ENCODE peak calls at places on chromosomes 3 and 15, in five cellular contexts. N, A, F, L and Y are unnamed samples.

GRCh38 chr3:146431240-146431639 is 38.1 kb downstream of the PLSCR2 start:
- DNase-seq in N (no peak), F (no peak), L (no peak), A (no peak), Y (no peak)

GRCh38 chr3:12309716-12310115 is 20.8 kb downstream of the PPARG start:
- DNase-seq in N (no peak), L (no peak), F (no peak), A (no peak), Y (no peak)

GRCh38 chr3:153840487-153840886 is 280.7 kb upstream of the ARHGEF26 start:
- DNase-seq in N (no peak), F (no peak), L (no peak), A (no peak), Y (no peak)

GRCh38 chr3:25156526-25157075 is 271.5 kb upstream of the RARB start:
- DNase-seq in N (no peak), A (peak; percentile 70), L (no peak), F (no peak), Y (no peak)

GRCh38 chr3:48026098-48026497 is 9.9 kb upstream of the MAP4 start:
- DNase-seq in L (no peak), A (no peak), N (no peak), F (no peak), Y (no peak)

GRCh38 chr3:38472342-38472741 is 18.7 kb downstream of the ACVR2B start:
- DNase-seq in F (no peak), N (no peak), L (no peak), A (no peak), Y (no peak)

GRCh38 chr15:43903864-43904290 is 77.1 kb downstream of the WDR76 start:
- DNase-seq in L (no peak), N (peak; percentile 70), F (peak; percentile 53), A (peak; percentile 90), Y (peak; percentile 77)

GRCh38 chr3:134624537-134625287 is 26.1 kb downstream of the KY start:
- DNase-seq in F (no peak), N (no peak), A (no peak), L (no peak), Y (no peak)

GRCh38 chr3:14885307-14885706 is 62.1 kb upstream of the NR2C2 start:
- DNase-seq in A (no peak), L (no peak), N (no peak), F (no peak), Y (no peak)

GRCh38 chr3:58010562-58010961 is 2.3 kb downstream of the FLNB start:
- DNase-seq in A (no peak), F (no peak), L (no peak), N (no peak), Y (no peak)

GRCh38 chr3:58009026-58009748 is 965 bp downstream of the FLNB start:
- DNase-seq in N (no peak), L (peak; percentile 27), A (peak; percentile 41), F (no peak), Y (no peak)

GRCh38 chr3:58011580-58011979 is 3.4 kb downstream of the FLNB start:
- DNase-seq in N (no peak), F (no peak), L (no peak), A (no peak), Y (no peak)

GRCh38 chr3:58008140-58009025 is at the start of gene FLNB:
- DNase-seq in A (peak; percentile 91), N (peak; percentile 73), L (peak; percentile 81), F (peak; percentile 77), Y (peak; percentile 87)

GRCh38 chr3:58009749-58010535 is 1.7 kb downstream of the FLNB start:
- DNase-seq in F (no peak), A (no peak), N (no peak), L (no peak), Y (no peak)
- TF ChIP-seq CTCF in F (no peak), A (no peak), N (no peak), L (no peak), Y (no peak)

GRCh38 chr3:113894927-113895326 is 52.9 kb upstream of the ZDHHC23 start:
- DNase-seq in F (no peak), A (no peak), L (no peak), N (no peak), Y (no peak)

GRCh38 chr3:113885050-113885449 is 46.5 kb downstream of the GRAMD1C start:
- DNase-seq in N (no peak), F (no peak), L (no peak), A (no peak), Y (no peak)

GRCh38 chr3:113895964-113896363 is 51.8 kb upstream of the ZDHHC23 start:
- DNase-seq in A (no peak), L (no peak), N (no peak), F (no peak), Y (no peak)

DNA sequence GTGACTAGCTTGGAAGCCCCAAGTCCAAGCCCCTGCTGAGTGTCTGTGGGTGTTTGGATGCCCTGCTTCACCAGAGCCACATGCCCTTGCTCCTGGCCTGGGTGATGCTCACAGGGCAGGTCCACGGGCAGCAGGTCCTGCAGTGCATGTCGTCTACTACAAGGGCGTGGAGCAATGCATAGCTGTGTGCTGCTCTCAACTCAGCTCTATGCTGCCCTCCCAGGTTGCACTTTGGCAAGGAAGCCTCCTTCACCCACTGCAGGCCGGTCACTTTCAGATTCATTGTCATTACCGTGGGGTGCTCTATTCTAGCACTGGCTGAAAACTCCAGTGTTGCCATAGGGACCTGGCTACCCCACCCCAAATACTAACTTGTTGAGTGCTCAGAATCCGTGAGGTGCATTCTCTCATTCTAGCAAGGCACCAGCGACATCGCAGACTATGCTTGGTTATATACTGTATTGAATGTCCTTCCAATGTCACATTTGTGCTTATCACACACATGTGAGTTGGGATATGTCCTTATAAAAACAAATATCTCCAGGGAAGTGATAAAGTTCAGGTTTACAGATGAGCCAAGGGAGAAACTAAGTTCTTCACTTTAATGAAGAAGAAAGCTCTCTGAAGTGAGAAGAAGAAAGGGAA is 51.8 kb downstream of the GRAMD1C start:
- DNase-seq in A (peak; percentile 4), N (peak; percentile 4), L (no peak), F (no peak), Y (no peak)
- TF ChIP-seq CTCF in A (no peak), N (no peak), L (no peak), F (no peak), Y (no peak)

GRCh38 chr3:188690076-188690475 is 481.7 kb upstream of the TPRG1 start:
- DNase-seq in N (no peak), F (no peak), A (no peak), L (no peak), Y (no peak)

GRCh38 chr3:188689101-188689574 is 482.6 kb upstream of the TPRG1 start:
- DNase-seq in A (no peak), F (no peak), L (no peak), N (no peak), Y (no peak)

GRCh38 chr3:188685789-188686188 is 486.0 kb upstream of the TPRG1 start:
- DNase-seq in F (no peak), L (no peak), N (no peak), A (no peak), Y (no peak)

GRCh38 chr3:188686319-188686718 is 485.5 kb upstream of the TPRG1 start:
- DNase-seq in L (no peak), N (peak; percentile 5), A (no peak), F (no peak), Y (no peak)

DNA sequence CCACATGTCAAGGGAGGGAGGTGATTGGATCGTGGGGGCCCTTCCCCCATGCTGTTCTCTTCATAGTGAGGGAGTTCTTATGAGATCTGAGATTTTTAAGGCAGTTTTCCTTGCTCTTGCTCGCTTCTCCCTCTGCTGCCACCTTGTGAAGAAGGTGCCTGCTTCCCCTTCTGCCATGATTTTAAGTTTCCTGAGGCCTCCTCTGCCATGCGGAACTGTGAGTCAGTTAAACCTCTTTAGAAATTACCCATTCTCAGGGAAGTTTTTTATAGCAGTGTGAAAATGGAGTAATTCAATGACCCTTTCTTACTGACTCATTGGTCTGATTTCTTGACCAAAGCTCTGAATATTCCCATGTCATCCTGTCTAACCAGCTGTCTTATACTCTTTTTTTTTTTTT is 484.4 kb upstream of the TPRG1 start:
- DNase-seq in L (no peak), N (no peak), F (no peak), A (peak; percentile 29), Y (no peak)
- TF ChIP-seq CTCF in L (no peak), N (no peak), F (no peak), A (peak; percentile 35), Y (no peak)

GRCh38 chr15:85582719-85583089 is 202.3 kb downstream of the AKAP13 start:
- DNase-seq in F (no peak), A (no peak), N (no peak), L (peak; percentile 40), Y (no peak)
- TF ChIP-seq CTCF in F (no peak), A (no peak), N (no peak), L (no peak), Y (no peak)